ENCODE peak calls at places on chromosome 11, in four cellular contexts. M is heart right ventricle, T is Caco-2, H is brain microvascular endothelial cell. R is an unnamed sample.

GRCh38 chr11:28447226-28447625 is 339.0 kb downstream of the METTL15 start:
- DNase-seq in H (peak; percentile 85), T (no peak), M (no peak), R (peak; percentile 42)

GRCh38 chr11:122882189-122882808 is at the start of gene JHY:
- DNase-seq in H (no peak), T (no peak), M (peak; percentile 44), R (no peak)

GRCh38 chr11:68842427-68843051 is 823 bp upstream of the CPT1A start:
- DNase-seq in M (no peak), H (no peak), T (no peak), R (no peak)

GRCh38 chr11:17933710-17934109 is 79.1 kb downstream of the SERGEF start:
- DNase-seq in H (no peak), T (no peak), M (no peak), R (no peak)

GRCh38 chr11:330694-331314 is 10.1 kb upstream of the IFITM3 start:
- DNase-seq in T (no peak), H (no peak), M (no peak), R (no peak)

GRCh38 chr11:363948-364761 is 5.1 kb upstream of the B4GALNT4 start:
- DNase-seq in H (no peak), M (no peak), T (peak; percentile 89), R (peak; percentile 72)

GRCh38 chr11:47566166-47566546 is 757 bp downstream of the PTPMT1 start:
- DNase-seq in M (no peak), H (no peak), T (no peak), R (no peak)

GRCh38 chr11:94825111-94825880 is 57.1 kb downstream of the AMOTL1 start:
- DNase-seq in T (no peak), H (no peak), M (no peak), R (no peak)

GRCh38 chr11:77175869-77176539 is 48.0 kb downstream of the MYO7A start:
- DNase-seq in T (no peak), H (no peak), M (peak; percentile 27), R (no peak)

GRCh38 chr11:44574620-44575287 is 9.3 kb downstream of the CD82 start:
- DNase-seq in M (no peak), T (no peak), H (peak; percentile 92), R (peak; percentile 92)

GRCh38 chr11:70525006-70525405 is 126.7 kb downstream of the CTTN start:
- DNase-seq in H (no peak), T (no peak), M (no peak), R (no peak)

GRCh38 chr11:65135633-65136145 is 1.4 kb upstream of the SYVN1 start:
- DNase-seq in M (no peak), T (no peak), H (no peak), R (no peak)

GRCh38 chr11:65489706-65490310 is 9.0 kb upstream of the MALAT1 start:
- DNase-seq in T (peak; percentile 83), H (peak; percentile 27), M (peak; percentile 52), R (peak; percentile 68)

GRCh38 chr11:102546923-102547471 is 16.4 kb upstream of the MMP7 start:
- DNase-seq in M (no peak), H (no peak), T (no peak), R (no peak)

GRCh38 chr11:105181100-105181499 is 41.5 kb upstream of the CARD18 start:
- DNase-seq in T (no peak), H (peak; percentile 81), M (peak; percentile 6), R (peak; percentile 42)

GRCh38 chr11:74739546-74740270 is 8.5 kb upstream of the CHRDL2 start:
- DNase-seq in M (peak; percentile 28), H (peak; percentile 35), T (peak; percentile 82), R (peak; percentile 66)

GRCh38 chr11:2193099-2193886 is 21.7 kb upstream of the TH start:
- DNase-seq in M (peak; percentile 31), H (no peak), T (no peak), R (no peak)

GRCh38 chr11:131688056-131688693 is 317.8 kb downstream of the NTM start:
- DNase-seq in M (peak; percentile 14), H (peak; percentile 36), T (peak; percentile 77), R (peak; percentile 54)

GRCh38 chr11:64643927-64644326 is 52.9 kb downstream of the SLC22A12 start:
- DNase-seq in T (no peak), M (no peak), H (no peak), R (no peak)

DNA sequence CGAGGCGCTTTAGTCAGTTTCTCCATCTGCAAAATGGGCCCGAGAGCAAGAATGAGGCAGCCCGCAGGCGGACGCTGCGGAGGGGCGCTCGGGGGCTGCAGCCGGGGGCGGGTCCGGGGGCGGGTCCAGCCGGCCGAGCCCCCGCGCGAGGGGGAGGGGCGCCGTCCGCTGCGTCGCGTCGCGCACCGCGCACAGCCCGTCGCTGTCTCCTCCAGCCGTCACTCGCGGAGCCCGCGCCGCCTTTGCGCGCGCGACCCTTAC is 282 bp downstream of the PC start:
- DNase-seq in T (no peak), H (no peak), M (no peak), R (no peak)
- TF ChIP-seq CTCF in T (no peak), H (no peak), M (no peak), R (no peak)

DNA sequence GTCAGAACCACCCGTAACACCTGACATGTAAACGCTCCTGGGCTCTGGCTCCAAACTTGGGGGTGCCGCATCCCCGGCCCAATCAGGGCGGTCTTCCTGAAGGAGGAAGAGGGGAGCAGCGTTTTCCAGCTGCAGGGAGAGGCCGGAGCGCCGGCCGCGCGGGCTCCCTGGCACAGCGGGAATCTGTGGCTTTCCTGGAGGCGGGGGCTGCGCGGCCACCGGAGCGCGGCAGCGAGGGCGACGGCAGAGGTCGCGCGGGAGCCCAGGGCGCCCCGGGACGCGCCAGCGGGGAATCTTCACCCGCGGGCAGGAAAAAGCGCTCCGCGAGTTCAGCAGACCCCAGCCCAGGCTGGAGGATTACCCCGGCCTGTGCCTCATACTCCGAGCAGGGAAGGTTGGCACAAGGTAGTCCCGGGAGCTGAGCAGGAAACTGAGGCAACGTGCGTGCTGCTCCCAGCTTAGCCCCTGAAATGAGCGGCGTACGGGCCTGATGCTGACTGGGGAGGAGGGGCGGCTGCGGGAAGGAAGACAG is 600 bp upstream of the ESAM start:
- DNase-seq in H (no peak), T (peak; percentile 76), M (no peak), R (no peak)
- TF ChIP-seq CTCF in H (no peak), T (no peak), M (no peak), R (no peak)

GRCh38 chr11:41306435-41306834 is 153.0 kb downstream of the LRRC4C start:
- DNase-seq in H (peak; percentile 72), T (no peak), M (no peak), R (no peak)

GRCh38 chr11:41309111-41309522 is 150.3 kb downstream of the LRRC4C start:
- DNase-seq in T (no peak), M (no peak), H (no peak), R (no peak)

GRCh38 chr11:41308286-41308685 is 151.2 kb downstream of the LRRC4C start:
- DNase-seq in M (no peak), H (no peak), T (no peak), R (no peak)

GRCh38 chr11:41307371-41308080 is 151.9 kb downstream of the LRRC4C start:
- DNase-seq in M (no peak), T (no peak), H (no peak), R (no peak)

DNA sequence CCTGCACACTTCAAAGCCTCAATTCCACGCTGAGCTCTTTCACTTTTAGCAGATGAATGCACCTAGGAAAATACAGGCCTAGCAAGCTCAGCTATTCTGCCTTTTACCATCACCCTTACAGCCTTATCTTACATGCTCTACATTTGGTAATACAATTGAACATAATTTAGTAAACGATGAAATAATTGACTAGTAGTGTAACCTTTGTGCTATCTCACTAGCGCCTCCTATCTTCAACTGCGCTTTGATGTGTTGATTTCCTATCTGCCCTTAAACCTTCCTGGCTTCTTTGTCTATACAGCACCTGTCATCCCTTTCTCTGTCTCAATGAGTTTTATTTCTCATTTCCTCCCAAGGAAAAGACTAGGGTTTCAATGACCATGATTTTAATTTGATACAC is 149.7 kb downstream of the LRRC4C start:
- DNase-seq in M (no peak), T (no peak), H (no peak), R (no peak)
- TF ChIP-seq CTCF in M (no peak), T (no peak), H (no peak), R (no peak)

GRCh38 chr11:112073941-112074811 is at the start of the genes NKAPD1 and PIH1D2:
- DNase-seq in H (peak; percentile 72), T (peak; percentile 90), M (peak; percentile 82), R (peak; percentile 77)
- TF ChIP-seq CTCF in H (peak; percentile 34), T (peak; percentile 13), M (peak; percentile 21), R (no peak)

GRCh38 chr11:116193321-116194114 is 579.3 kb downstream of the BUD13 start:
- DNase-seq in M (peak; percentile 50), T (peak; percentile 99), H (peak; percentile 12), R (peak; percentile 1)
- TF ChIP-seq CTCF in M (peak; percentile 31), T (peak; percentile 35), H (peak; percentile 25), R (no peak)

GRCh38 chr11:19160839-19161238 is 40.9 kb downstream of the CSRP3 start:
- DNase-seq in M (no peak), H (no peak), T (no peak), R (no peak)
- TF ChIP-seq CTCF in M (peak; percentile 36), H (no peak), T (peak; percentile 17), R (no peak)

DNA sequence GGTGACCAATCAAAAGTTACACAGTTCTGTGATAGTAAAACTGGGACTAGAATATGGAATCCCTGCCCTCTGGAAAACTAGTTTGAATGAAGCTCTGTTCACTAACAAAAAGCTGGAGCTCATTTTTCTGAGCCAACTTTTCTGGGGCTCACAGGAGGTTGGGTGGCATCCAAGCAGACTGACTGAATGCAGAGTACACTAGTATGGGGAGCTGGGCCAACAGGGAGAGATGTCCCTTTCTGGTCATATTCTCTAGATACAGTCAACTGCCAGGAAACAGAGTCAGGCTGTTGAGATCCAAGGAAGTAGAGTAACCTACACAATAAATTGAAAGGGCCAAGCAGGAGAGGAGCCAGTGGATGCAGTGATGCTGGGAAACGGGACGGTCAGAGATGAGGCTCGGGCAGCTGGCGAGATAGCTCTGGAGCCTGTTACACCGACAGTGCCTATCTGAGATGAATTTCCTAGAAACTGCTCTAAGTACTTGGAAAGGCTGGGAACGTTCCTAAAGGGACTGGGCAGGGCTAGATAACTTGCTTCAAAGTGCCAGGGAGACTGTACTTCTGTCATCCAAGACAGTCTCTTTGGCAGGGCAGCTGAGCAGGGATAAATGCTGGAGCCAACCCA is 71.1 kb downstream of the LARGE2 start:
- DNase-seq in H (no peak), T (no peak), M (peak; percentile 37), R (no peak)
- TF ChIP-seq CTCF in H (no peak), T (no peak), M (no peak), R (no peak)

GRCh38 chr11:75793966-75794365 is 21.0 kb upstream of the UVRAG start:
- DNase-seq in T (no peak), M (no peak), H (no peak), R (no peak)

GRCh38 chr11:75789521-75789920 is 20.9 kb downstream of the DGAT2 start:
- DNase-seq in T (no peak), M (no peak), H (no peak), R (no peak)

GRCh38 chr11:75792997-75793800 is 21.8 kb upstream of the UVRAG start:
- DNase-seq in T (no peak), M (no peak), H (no peak), R (no peak)

GRCh38 chr11:75792127-75792731 is 22.8 kb upstream of the UVRAG start:
- DNase-seq in H (no peak), M (no peak), T (no peak), R (no peak)

DNA sequence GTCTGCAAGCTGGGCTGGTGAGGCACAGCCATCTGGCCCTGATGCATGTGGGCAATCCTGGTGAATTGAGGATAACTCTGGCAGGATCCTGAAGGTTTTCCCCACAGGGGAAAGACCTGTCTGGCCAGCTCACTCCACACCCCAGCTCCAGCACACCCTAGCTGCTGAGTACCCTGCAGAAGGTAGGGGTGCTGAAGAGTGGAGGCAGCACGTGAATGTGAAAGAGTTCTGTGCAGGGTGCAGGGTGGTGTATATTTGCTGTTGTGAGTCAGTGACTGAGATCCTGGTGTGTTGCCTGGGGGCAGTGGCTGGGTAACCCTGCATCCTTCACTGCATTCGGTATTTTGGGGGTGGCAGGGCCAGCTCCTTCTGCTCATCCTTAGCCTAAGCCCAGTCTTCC is 22.4 kb downstream of the DGAT2 start:
- DNase-seq in T (no peak), M (no peak), H (no peak), R (no peak)
- TF ChIP-seq CTCF in T (no peak), M (no peak), H (no peak), R (no peak)